ENCODE peak calls at places on chromosomes 1 and 21, in four cellular contexts. B, Y, W and A are unnamed samples.

GRCh38 chr1:22633697-22634463 is 2.5 kb upstream of the C1QA start:
- DNase-seq in B (no peak), W (no peak), Y (no peak), A (no peak)

GRCh38 chr1:85581802-85582686 is 1.5 kb downstream of the CCN1 start:
- DNase-seq in Y (peak; percentile 25), B (peak; percentile 72), W (peak; percentile 99), A (peak; percentile 77)

GRCh38 chr1:5752715-5753330 is 239.4 kb downstream of the NPHP4 start:
- DNase-seq in Y (no peak), B (no peak), W (no peak), A (no peak)

GRCh38 chr1:36182734-36183133 is 26.8 kb downstream of the MAP7D1 start:
- DNase-seq in B (no peak), Y (no peak), W (no peak), A (no peak)

GRCh38 chr21:45593162-45594022 is 50.1 kb upstream of the PCBP3 start:
- DNase-seq in W (no peak), Y (no peak), B (no peak), A (no peak)

GRCh38 chr1:178899402-178899801 is 28.5 kb upstream of the ANGPTL1 start:
- DNase-seq in Y (no peak), W (no peak), B (no peak), A (no peak)

GRCh38 chr1:178739285-178740045 is 14.4 kb downstream of the RALGPS2 start:
- DNase-seq in Y (no peak), W (peak; percentile 18), B (no peak), A (peak; percentile 63)

GRCh38 chr1:9422921-9423505 is 116.3 kb upstream of the SLC25A33 start:
- DNase-seq in B (no peak), W (no peak), Y (no peak), A (no peak)

GRCh38 chr1:178932966-178933603 is 62.2 kb upstream of the ANGPTL1 start:
- DNase-seq in Y (no peak), W (no peak), B (no peak), A (no peak)

GRCh38 chr1:45221716-45222115 is 15.3 kb upstream of the ZSWIM5 start:
- DNase-seq in Y (no peak), B (no peak), W (no peak), A (peak; percentile 64)

GRCh38 chr1:109193653-109194590 is 19.8 kb upstream of the SARS1 start:
- DNase-seq in B (peak; percentile 59), W (no peak), Y (peak; percentile 67), A (peak; percentile 29)

DNA sequence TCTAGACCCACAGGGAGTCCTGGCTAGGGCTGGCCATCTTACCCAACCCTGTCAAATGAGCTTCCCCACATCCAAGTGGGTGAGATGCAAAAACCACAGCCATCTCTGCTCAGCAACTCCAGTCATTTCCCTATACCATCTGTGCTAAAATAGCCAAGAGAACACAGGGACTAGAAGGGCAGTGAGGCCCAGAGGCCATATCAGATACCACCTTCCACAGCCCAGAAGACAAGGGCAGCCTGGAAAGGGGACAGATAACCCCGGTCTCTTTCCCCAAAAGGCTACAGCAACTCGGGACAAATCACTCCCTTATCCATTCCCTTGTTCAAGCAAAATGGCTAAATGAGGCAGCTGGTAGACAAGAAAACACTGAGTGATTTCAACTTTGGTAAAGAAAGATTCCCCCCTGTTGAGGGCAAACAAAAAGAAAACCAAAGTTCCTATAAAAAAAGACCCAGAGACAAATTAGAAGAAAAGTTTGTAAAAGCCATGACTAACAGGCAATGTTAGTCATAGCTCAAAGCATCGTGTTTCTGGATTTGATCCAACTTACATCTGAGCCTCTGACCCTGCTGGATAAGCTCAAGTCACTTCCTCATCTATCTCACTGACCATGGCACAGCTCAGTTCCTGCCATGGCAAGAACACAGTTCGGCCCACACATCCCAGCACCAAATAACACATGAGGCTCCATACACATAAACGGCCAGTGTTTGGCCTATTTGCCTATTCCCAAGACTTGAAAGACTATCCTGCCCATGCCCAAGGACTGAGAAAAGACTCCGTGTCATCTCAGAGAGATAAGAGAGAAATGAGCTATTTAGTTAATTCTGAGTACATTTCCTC is 3.1 kb downstream of the LAMB3 start:
- DNase-seq in W (peak; percentile 11), Y (peak; percentile 44), B (peak; percentile 70), A (peak; percentile 91)
- H3K4me3 ChIP-seq in W (no peak overlapping the region), Y (no peak overlapping the region), B (no peak overlapping the region), A (peak overlapping the region; percentile 53)

GRCh38 chr1:229574679-229575442 is 16.4 kb upstream of the ABCB10 start:
- DNase-seq in W (no peak), Y (no peak), B (no peak), A (no peak)

GRCh38 chr1:229582011-229582694 is 23.6 kb upstream of the ABCB10 start:
- DNase-seq in W (peak; percentile 77), B (no peak), Y (peak; percentile 30), A (peak; percentile 42)

GRCh38 chr1:229581485-229581884 is 23.0 kb upstream of the ABCB10 start:
- DNase-seq in W (no peak), B (no peak), Y (no peak), A (no peak)

GRCh38 chr1:229579101-229579651 is 20.7 kb upstream of the ABCB10 start:
- DNase-seq in B (no peak), Y (no peak), W (peak; percentile 81), A (no peak)

DNA sequence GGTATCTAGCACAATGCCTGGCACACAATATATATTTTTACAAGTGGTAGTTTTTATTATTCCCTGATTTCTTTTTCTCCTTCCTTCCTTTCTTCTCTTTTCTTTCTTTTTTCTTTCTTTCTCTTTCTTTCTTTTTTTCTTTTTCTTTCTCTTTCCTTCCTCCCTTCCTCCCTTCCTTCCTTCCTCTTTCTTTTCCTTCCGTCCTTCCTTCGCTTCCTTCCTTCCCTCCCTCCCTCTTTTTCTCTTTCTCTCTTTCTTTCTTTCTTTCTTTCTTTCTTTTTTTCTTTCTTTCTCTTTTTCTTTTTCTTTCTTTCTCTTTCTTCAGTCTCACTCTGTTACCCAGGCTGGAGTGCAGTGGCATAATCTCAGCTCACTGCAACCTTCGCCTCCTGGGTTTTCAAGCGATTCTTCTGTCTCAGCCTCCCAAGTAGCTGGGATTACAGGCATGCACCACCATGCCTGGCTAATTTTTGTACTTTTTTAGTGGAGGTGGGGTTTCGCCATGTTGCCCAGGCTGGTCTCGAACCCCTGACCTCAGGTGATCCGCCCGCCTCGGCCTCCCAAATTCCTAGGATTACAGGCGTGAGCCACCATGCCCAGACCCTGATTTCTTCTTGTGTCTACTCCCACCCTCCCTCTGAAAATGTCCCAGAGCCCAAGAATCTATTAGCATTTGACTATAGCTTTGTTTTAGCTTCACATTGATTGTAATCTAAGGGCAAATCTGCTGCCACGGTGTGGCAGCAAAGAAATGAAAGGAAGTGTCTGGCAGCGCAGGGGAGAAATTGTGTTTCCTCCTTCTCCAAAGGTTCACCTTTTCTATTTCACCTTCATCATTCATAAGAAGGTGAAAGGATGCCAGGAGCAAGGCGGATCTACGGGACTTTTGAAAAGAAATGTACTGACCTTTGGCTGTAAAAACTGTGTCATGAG is 19.9 kb upstream of the ABCB10 start:
- DNase-seq in B (no peak), Y (no peak), W (no peak), A (no peak)
- TF ChIP-seq CTCF in B (no peak), Y (no peak), W (peak; percentile 18), A (no peak)

GRCh38 chr1:46613661-46614603 is 2.7 kb downstream of the MOB3C start:
- DNase-seq in B (peak; percentile 67), W (no peak), Y (peak; percentile 81), A (peak; percentile 65)
- H3K4me3 ChIP-seq in B (no peak overlapping the region), W (no peak overlapping the region), Y (peak overlapping the region; percentile 32), A (no peak overlapping the region)

GRCh38 chr1:171172471-171172870 is 12.6 kb upstream of the FMO2 start:
- DNase-seq in B (no peak), W (no peak), Y (no peak), A (peak; percentile 58)
- TF ChIP-seq CTCF in B (no peak), W (no peak), Y (no peak), A (no peak)

DNA sequence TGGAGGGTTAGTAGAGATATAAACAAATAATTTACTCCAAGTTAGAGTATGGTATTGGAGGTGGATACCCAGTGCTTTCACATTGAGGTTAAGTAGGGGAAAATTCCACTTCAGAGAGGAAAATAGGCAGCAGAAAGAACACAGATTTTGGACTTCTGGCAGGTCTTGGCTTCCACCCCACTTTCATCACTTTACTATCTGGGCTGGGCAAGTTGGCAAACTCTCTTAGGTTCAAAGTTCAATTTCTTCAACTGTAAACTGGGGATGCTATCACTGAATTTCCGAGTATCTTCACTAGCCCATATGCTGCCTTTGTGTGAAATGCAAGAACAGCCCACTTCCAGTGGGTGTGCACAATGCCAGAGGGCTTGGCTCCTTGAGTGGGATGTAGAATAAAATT is 214.9 kb downstream of the GABPA start:
- DNase-seq in Y (peak; percentile 45), B (no peak), W (no peak), A (no peak)
- H3K4me3 ChIP-seq in Y (no peak overlapping the region), B (no peak overlapping the region), W (no peak overlapping the region), A (no peak overlapping the region)

DNA sequence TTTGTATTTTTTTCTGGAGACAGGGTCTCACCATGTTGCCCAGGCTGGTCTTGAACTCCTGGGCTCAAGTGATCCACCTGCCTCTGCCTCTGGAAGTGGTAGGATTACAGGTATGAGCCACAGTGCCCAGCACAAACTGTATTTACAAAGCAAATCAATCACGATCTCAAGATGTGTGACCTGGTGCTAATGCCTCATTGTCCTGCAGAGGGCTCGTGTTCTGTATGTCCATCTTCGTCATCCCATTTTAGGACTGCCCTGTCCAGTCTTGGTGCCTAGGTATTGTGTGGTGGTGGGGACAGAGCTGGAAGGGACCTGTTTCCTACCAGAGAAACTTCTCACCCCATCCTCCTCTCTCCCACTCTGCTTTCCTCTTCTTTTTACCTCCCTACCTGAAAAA is 20.2 kb downstream of the PROK1 start:
- DNase-seq in Y (no peak), B (no peak), W (no peak), A (no peak)
- TF ChIP-seq CTCF in Y (no peak), B (no peak), W (peak; percentile 41), A (peak; percentile 4)

GRCh38 chr21:36545776-36546511 is 66.0 kb upstream of the CLDN14 start:
- DNase-seq in B (no peak), Y (no peak), W (no peak), A (no peak)
- H3K4me3 ChIP-seq in B (no peak overlapping the region), Y (no peak overlapping the region), W (no peak overlapping the region), A (no peak overlapping the region)

GRCh38 chr21:41164052-41164451 is 3.9 kb upstream of the BACE2 start:
- DNase-seq in Y (no peak), B (no peak), W (no peak), A (no peak)
- TF ChIP-seq CTCF in Y (no peak), B (no peak), W (no peak), A (no peak)